ENCODE peak calls at places on chromosomes 6 and 20, in eight cellular contexts. One of them, this sample, is unnamed. For H3K4me1, the result is how much of the 10 kb centered on the place peaks cover.

GRCh38 chr6:170167657-170168159 is 123.2 kb downstream of the DLL1 start:
- DNase-seq in NT2/D1: no peak
- DNase-seq in kidney: peak
- DNase-seq in GM12878: no peak
- DNase-seq in GM23248: no peak
- DNase-seq in IMR-90: no peak
- DNase-seq in fibroblast of lung: no peak
- DNase-seq in neural progenitor cell: no peak
- DNase-seq in this sample: no peak

GRCh38 chr6:36938536-36938935 is 16.0 kb upstream of the PI16 start:
- DNase-seq in GM23248: peak
- DNase-seq in GM12878: no peak
- DNase-seq in IMR-90: peak
- DNase-seq in kidney: no peak
- DNase-seq in fibroblast of lung: peak
- DNase-seq in neural progenitor cell: no peak
- DNase-seq in NT2/D1: no peak
- DNase-seq in this sample: no peak

GRCh38 chr6:136289327-136289578 is 393 bp downstream of the BCLAF1 start:
- DNase-seq in NT2/D1: no peak
- DNase-seq in neural progenitor cell: peak
- DNase-seq in GM23248: peak
- DNase-seq in fibroblast of lung: peak
- DNase-seq in IMR-90: peak
- DNase-seq in kidney: peak
- DNase-seq in GM12878: peak
- DNase-seq in this sample: peak

GRCh38 chr20:31515775-31516107 is 1.5 kb downstream of the HM13 start:
- DNase-seq in fibroblast of lung: no peak
- DNase-seq in IMR-90: no peak
- DNase-seq in GM12878: no peak
- DNase-seq in NT2/D1: no peak
- DNase-seq in neural progenitor cell: no peak
- DNase-seq in kidney: no peak
- DNase-seq in GM23248: peak
- DNase-seq in this sample: no peak

GRCh38 chr6:90484903-90485302 is 102.0 kb downstream of the MAP3K7 start:
- DNase-seq in IMR-90: no peak
- DNase-seq in fibroblast of lung: no peak
- DNase-seq in GM12878: no peak
- DNase-seq in neural progenitor cell: peak
- DNase-seq in NT2/D1: peak
- DNase-seq in kidney: no peak
- DNase-seq in GM23248: no peak
- DNase-seq in this sample: no peak

GRCh38 chr6:3699231-3699630 is 52.3 kb downstream of the PXDC1 start:
- DNase-seq in fibroblast of lung: no peak
- DNase-seq in kidney: no peak
- DNase-seq in neural progenitor cell: no peak
- DNase-seq in NT2/D1: no peak
- DNase-seq in GM23248: no peak
- DNase-seq in GM12878: no peak
- DNase-seq in IMR-90: no peak
- DNase-seq in this sample: no peak

GRCh38 chr20:54291339-54292060 is 83.6 kb downstream of the PFDN4 start:
- DNase-seq in GM12878: no peak
- DNase-seq in kidney: no peak
- DNase-seq in NT2/D1: no peak
- DNase-seq in fibroblast of lung: no peak
- DNase-seq in GM23248: no peak
- DNase-seq in IMR-90: no peak
- DNase-seq in neural progenitor cell: peak
- DNase-seq in this sample: no peak

GRCh38 chr6:160679402-160679769 is 15.3 kb upstream of the LPA start:
- DNase-seq in fibroblast of lung: no peak
- DNase-seq in GM12878: no peak
- DNase-seq in GM23248: no peak
- DNase-seq in kidney: no peak
- DNase-seq in NT2/D1: no peak
- DNase-seq in neural progenitor cell: peak
- DNase-seq in IMR-90: no peak
- DNase-seq in this sample: no peak

GRCh38 chr20:14522595-14522994 is 185.2 kb upstream of the FLRT3 start:
- DNase-seq in GM12878: no peak
- DNase-seq in IMR-90: no peak
- DNase-seq in fibroblast of lung: no peak
- DNase-seq in NT2/D1: no peak
- DNase-seq in GM23248: no peak
- DNase-seq in neural progenitor cell: no peak
- DNase-seq in kidney: no peak
- DNase-seq in this sample: no peak
- H3K9ac ChIP-seq in GM12878: no peak
- H3K9ac ChIP-seq in IMR-90: no peak
- H3K9ac ChIP-seq in fibroblast of lung: no peak
- H3K9ac ChIP-seq in NT2/D1: no peak
- H3K9ac ChIP-seq in GM23248: no peak
- H3K9ac ChIP-seq in neural progenitor cell: no peak
- H3K9ac ChIP-seq in kidney: no peak
- H3K9ac ChIP-seq in this sample: no peak

DNA sequence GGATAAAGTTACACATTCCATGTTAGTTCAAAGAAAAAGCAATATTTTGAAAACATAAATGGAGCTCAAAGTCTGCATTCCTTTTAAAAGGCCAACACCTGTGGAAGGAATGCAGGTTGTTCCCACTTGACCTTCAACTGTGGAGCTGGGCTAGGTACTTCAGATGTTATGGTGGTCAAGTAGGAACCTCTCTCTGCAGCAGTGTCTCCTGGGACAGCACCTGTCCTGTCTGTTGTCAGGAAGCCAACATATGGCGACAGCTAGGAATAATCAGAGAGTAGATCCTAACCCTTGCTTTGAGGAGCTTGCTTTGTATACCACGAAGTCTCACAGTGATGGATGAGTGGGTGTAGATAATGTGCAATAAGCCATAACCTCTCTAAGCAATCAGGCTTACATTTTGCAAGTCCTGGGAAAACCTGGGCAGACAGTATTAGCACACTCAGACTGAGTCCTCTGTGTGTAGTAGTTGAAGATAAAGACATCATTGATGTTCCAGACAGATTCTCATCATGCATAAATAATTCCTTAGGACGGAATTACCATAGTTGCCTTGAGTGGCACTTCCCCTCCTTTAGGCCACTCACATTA is 347.5 kb downstream of the PRL start:
- DNase-seq in NT2/D1: no peak
- DNase-seq in kidney: no peak
- DNase-seq in fibroblast of lung: peak
- DNase-seq in GM23248: no peak
- DNase-seq in IMR-90: peak
- DNase-seq in GM12878: no peak
- DNase-seq in neural progenitor cell: no peak
- DNase-seq in this sample: no peak
- H3K4me1 ChIP-seq in NT2/D1: under half
- H3K4me1 ChIP-seq in kidney: under half
- H3K4me1 ChIP-seq in fibroblast of lung: under half
- H3K4me1 ChIP-seq in GM23248: under half
- H3K4me1 ChIP-seq in IMR-90: under half
- H3K4me1 ChIP-seq in GM12878: under half
- H3K4me1 ChIP-seq in neural progenitor cell: under half
- H3K4me1 ChIP-seq in this sample: under half

DNA sequence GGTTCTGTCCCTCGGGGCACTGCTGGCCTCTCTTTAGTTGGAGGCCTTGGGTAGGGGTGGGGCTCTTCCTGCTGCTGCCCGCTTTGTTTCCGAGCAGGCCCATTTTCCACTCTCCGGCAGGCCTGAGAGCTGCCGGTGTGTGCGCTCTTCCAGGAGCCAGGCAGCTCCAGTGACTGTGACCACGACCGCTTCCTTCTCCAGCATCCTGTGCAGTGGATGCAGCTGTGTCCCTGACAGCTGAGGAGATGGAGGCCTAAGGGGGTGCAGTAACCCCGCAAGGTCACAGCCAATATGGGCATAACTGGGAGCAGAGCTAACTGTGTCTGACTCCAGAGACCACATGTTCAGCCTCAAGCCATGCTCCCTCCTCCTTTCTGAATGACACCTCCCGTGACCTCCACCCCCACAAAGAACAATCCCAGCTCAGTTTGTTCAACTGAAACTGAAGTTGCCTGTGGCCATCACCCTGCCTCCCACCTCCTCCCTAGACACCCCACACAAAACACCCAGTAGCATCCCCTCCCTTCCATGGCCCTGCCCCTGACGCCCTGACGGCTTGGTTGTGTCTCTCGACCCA is 28.0 kb downstream of the SPATA2 start:
- DNase-seq in IMR-90: peak
- DNase-seq in fibroblast of lung: peak
- DNase-seq in neural progenitor cell: no peak
- DNase-seq in GM23248: peak
- DNase-seq in GM12878: no peak
- DNase-seq in NT2/D1: no peak
- DNase-seq in kidney: no peak
- DNase-seq in this sample: no peak
- H3K9ac ChIP-seq in IMR-90: no peak
- H3K9ac ChIP-seq in fibroblast of lung: no peak
- H3K9ac ChIP-seq in neural progenitor cell: no peak
- H3K9ac ChIP-seq in GM23248: peak
- H3K9ac ChIP-seq in GM12878: no peak
- H3K9ac ChIP-seq in NT2/D1: peak
- H3K9ac ChIP-seq in kidney: no peak
- H3K9ac ChIP-seq in this sample: no peak

GRCh38 chr20:59032713-59033059 is 551 bp upstream of the ATP5F1E start:
- DNase-seq in neural progenitor cell: no peak
- DNase-seq in fibroblast of lung: peak
- DNase-seq in GM23248: peak
- DNase-seq in kidney: no peak
- DNase-seq in GM12878: no peak
- DNase-seq in NT2/D1: no peak
- DNase-seq in IMR-90: peak
- DNase-seq in this sample: no peak

GRCh38 chr20:59030911-59031310 is 1.2 kb downstream of the ATP5F1E start:
- DNase-seq in GM12878: no peak
- DNase-seq in NT2/D1: no peak
- DNase-seq in fibroblast of lung: no peak
- DNase-seq in IMR-90: no peak
- DNase-seq in GM23248: no peak
- DNase-seq in kidney: no peak
- DNase-seq in neural progenitor cell: no peak
- DNase-seq in this sample: no peak

GRCh38 chr20:59031326-59032022 is 661 bp downstream of the ATP5F1E start:
- DNase-seq in GM12878: no peak
- DNase-seq in neural progenitor cell: no peak
- DNase-seq in kidney: no peak
- DNase-seq in fibroblast of lung: no peak
- DNase-seq in NT2/D1: no peak
- DNase-seq in GM23248: no peak
- DNase-seq in IMR-90: no peak
- DNase-seq in this sample: peak

GRCh38 chr20:59033093-59033492 is 958 bp upstream of the ATP5F1E start:
- DNase-seq in neural progenitor cell: no peak
- DNase-seq in NT2/D1: no peak
- DNase-seq in GM23248: no peak
- DNase-seq in GM12878: no peak
- DNase-seq in fibroblast of lung: no peak
- DNase-seq in kidney: no peak
- DNase-seq in IMR-90: no peak
- DNase-seq in this sample: no peak

GRCh38 chr20:59032023-59032712 is at the start of gene ATP5F1E:
- DNase-seq in GM12878: peak
- DNase-seq in NT2/D1: peak
- DNase-seq in IMR-90: peak
- DNase-seq in fibroblast of lung: peak
- DNase-seq in neural progenitor cell: peak
- DNase-seq in GM23248: peak
- DNase-seq in kidney: peak
- DNase-seq in this sample: peak
- H3K4me1 ChIP-seq in GM12878: under half
- H3K4me1 ChIP-seq in NT2/D1: under half
- H3K4me1 ChIP-seq in IMR-90: under half
- H3K4me1 ChIP-seq in fibroblast of lung: under half
- H3K4me1 ChIP-seq in neural progenitor cell: under half
- H3K4me1 ChIP-seq in GM23248: under half
- H3K4me1 ChIP-seq in kidney: under half
- H3K4me1 ChIP-seq in this sample: under half

DNA sequence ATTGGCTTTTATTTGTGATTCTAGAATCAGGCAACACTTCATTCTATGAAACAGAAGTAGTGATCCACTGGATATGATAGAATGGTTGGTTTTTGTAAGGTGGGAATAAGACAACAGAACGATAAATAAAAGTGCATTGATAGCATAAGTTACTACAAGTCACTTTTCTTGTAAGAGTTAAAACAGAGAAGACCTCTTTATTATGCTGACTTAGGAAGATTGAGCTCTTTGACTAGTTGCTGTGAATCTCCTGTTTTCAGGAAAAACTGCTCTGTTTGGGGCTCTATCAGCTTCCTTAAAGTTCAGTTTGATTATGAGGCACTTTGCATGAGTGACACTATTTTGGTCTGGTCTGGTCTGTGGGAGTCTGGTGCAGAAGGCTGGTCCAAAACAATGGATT is 35.1 kb upstream of the DSE start:
- DNase-seq in NT2/D1: no peak
- DNase-seq in GM12878: no peak
- DNase-seq in GM23248: no peak
- DNase-seq in kidney: no peak
- DNase-seq in IMR-90: no peak
- DNase-seq in fibroblast of lung: peak
- DNase-seq in neural progenitor cell: no peak
- DNase-seq in this sample: no peak
- H3K9ac ChIP-seq in NT2/D1: no peak
- H3K9ac ChIP-seq in GM12878: no peak
- H3K9ac ChIP-seq in GM23248: no peak
- H3K9ac ChIP-seq in kidney: no peak
- H3K9ac ChIP-seq in IMR-90: no peak
- H3K9ac ChIP-seq in fibroblast of lung: no peak
- H3K9ac ChIP-seq in neural progenitor cell: no peak
- H3K9ac ChIP-seq in this sample: no peak